ENCODE peak calls at places on chromosomes 6 and 20, in six cellular contexts. H is NCI-H1417; Y is choroid plexus epithelial cell; D is activated T-cell treated with anti-CD3 and anti-CD28 coated beads for 1 hour; M is activated CD8-positive, alpha-beta memory T cell treated with anti-CD3 and anti-CD28 coated beads, Interleukin-2, amount 50 U/mL, for 4 hours; C is AG04450. G is an unnamed sample.

GRCh38 chr20:59004763-59005522 is 2.1 kb downstream of the CTSZ start:
- DNase-seq in H (no peak), Y (no peak), D (peak; percentile 36), M (peak; percentile 29), C (no peak), G (peak; percentile 84)

GRCh38 chr6:52426667-52427066 is 6.5 kb downstream of the EFHC1 start:
- DNase-seq in H (no peak), Y (no peak), D (no peak), M (no peak), C (no peak), G (no peak)

GRCh38 chr20:17845701-17846475 is 122.7 kb downstream of the SNX5 start:
- DNase-seq in H (no peak), Y (no peak), D (no peak), M (no peak), C (no peak), G (no peak)

GRCh38 chr6:56292505-56293181 is 45.3 kb upstream of the COL21A1 start:
- DNase-seq in H (peak; percentile 69), Y (peak; percentile 89), D (no peak), M (no peak), C (peak; percentile 41), G (no peak)

GRCh38 chr6:152004036-152004566 is 196.6 kb downstream of the ESR1 start:
- DNase-seq in H (no peak), Y (peak; percentile 33), D (no peak), M (no peak), C (no peak), G (no peak)

GRCh38 chr20:137668-138131 is 4.7 kb upstream of the DEFB126 start:
- DNase-seq in H (no peak), Y (peak; percentile 1), D (no peak), M (no peak), C (no peak), G (no peak)

GRCh38 chr6:41682056-41682477 is 43.8 kb downstream of the MDFI start:
- DNase-seq in H (peak; percentile 69), Y (peak; percentile 95), D (peak; percentile 51), M (peak; percentile 73), C (peak; percentile 74), G (peak; percentile 94)

GRCh38 chr6:16568128-16568527 is 193.1 kb downstream of the ATXN1 start:
- DNase-seq in H (no peak), Y (no peak), D (no peak), M (no peak), C (no peak), G (no peak)

GRCh38 chr6:150090328-150090727 is 21.4 kb upstream of the ULBP3 start:
- DNase-seq in H (no peak), Y (no peak), D (no peak), M (no peak), C (no peak), G (no peak)

GRCh38 chr20:25129908-25130307 is 48.0 kb upstream of the VSX1 start:
- DNase-seq in H (no peak), Y (no peak), D (no peak), M (no peak), C (no peak), G (no peak)

GRCh38 chr6:32176476-32177181 is 745 bp upstream of the AGPAT1 start:
- DNase-seq in H (peak; percentile 37), Y (peak; percentile 75), D (no peak), M (no peak), C (no peak), G (no peak)

GRCh38 chr6:12208190-12208589 is 82.0 kb upstream of the EDN1 start:
- DNase-seq in H (no peak), Y (peak; percentile 61), D (no peak), M (no peak), C (no peak), G (no peak)

GRCh38 chr6:152401978-152402377 is 235.2 kb downstream of the SYNE1 start:
- DNase-seq in H (no peak), Y (no peak), D (no peak), M (no peak), C (no peak), G (no peak)

GRCh38 chr20:43911066-43911465 is 3.6 kb upstream of the TOX2 start:
- DNase-seq in H (no peak), Y (peak; percentile 80), D (no peak), M (no peak), C (no peak), G (no peak)

GRCh38 chr6:163133017-163133416 is 281.5 kb upstream of the QKI start:
- DNase-seq in H (no peak), Y (no peak), D (no peak), M (no peak), C (no peak), G (no peak)

GRCh38 chr20:22776369-22776768 is 192.0 kb upstream of the FOXA2 start:
- DNase-seq in H (no peak), Y (no peak), D (no peak), M (no peak), C (no peak), G (no peak)

GRCh38 chr20:17735206-17735804 is 35.5 kb downstream of the BANF2 start:
- DNase-seq in H (no peak), Y (peak; percentile 64), D (no peak), M (no peak), C (peak; percentile 15), G (no peak)

GRCh38 chr20:45408646-45409213 is 641 bp downstream of the DBNDD2 start:
- DNase-seq in H (no peak), Y (no peak), D (no peak), M (no peak), C (no peak), G (no peak)

G was measured in Peyer's patch.